ENCODE peak calls at places on chromosomes 4 and X, in six cellular contexts. One of them, this sample, is unnamed.

GRCh38 chrX:1542994-1543725 is 6.2 kb upstream of the P2RY8 start:
- DNase-seq in thoracic aorta: no peak
- DNase-seq in IMR-90: no peak
- DNase-seq in DND-41: peak
- DNase-seq in pancreas: no peak
- DNase-seq in astrocyte of the cerebellum: no peak
- DNase-seq in this sample: no peak

GRCh38 chr4:159358226-159358625 is 255.3 kb downstream of the RAPGEF2 start:
- DNase-seq in thoracic aorta: no peak
- DNase-seq in IMR-90: peak
- DNase-seq in DND-41: no peak
- DNase-seq in pancreas: no peak
- DNase-seq in astrocyte of the cerebellum: peak
- DNase-seq in this sample: no peak

GRCh38 chr4:129966175-129966574 is 870.2 kb downstream of the C4orf33 start:
- DNase-seq in thoracic aorta: no peak
- DNase-seq in IMR-90: no peak
- DNase-seq in DND-41: no peak
- DNase-seq in pancreas: no peak
- DNase-seq in astrocyte of the cerebellum: no peak
- DNase-seq in this sample: no peak

GRCh38 chr4:38078590-38079381 is 118.6 kb downstream of the PTTG2 start:
- DNase-seq in thoracic aorta: no peak
- DNase-seq in IMR-90: peak
- DNase-seq in DND-41: no peak
- DNase-seq in pancreas: no peak
- DNase-seq in astrocyte of the cerebellum: peak
- DNase-seq in this sample: no peak

GRCh38 chr4:123037809-123038208 is 115.4 kb upstream of the NUDT6 start:
- DNase-seq in thoracic aorta: no peak
- DNase-seq in IMR-90: peak
- DNase-seq in DND-41: no peak
- DNase-seq in pancreas: no peak
- DNase-seq in astrocyte of the cerebellum: peak
- DNase-seq in this sample: no peak

GRCh38 chrX:96140796-96141195 is 543.8 kb upstream of the DIAPH2 start:
- DNase-seq in thoracic aorta: no peak
- DNase-seq in IMR-90: no peak
- DNase-seq in DND-41: no peak
- DNase-seq in pancreas: no peak
- DNase-seq in astrocyte of the cerebellum: no peak
- DNase-seq in this sample: no peak

GRCh38 chr4:114547340-114548134 is 51.1 kb upstream of the UGT8 start:
- DNase-seq in thoracic aorta: no peak
- DNase-seq in IMR-90: no peak
- DNase-seq in DND-41: no peak
- DNase-seq in pancreas: no peak
- DNase-seq in astrocyte of the cerebellum: no peak
- DNase-seq in this sample: no peak

GRCh38 chr4:27836505-27836904 is 975.9 kb downstream of the STIM2 start:
- DNase-seq in thoracic aorta: no peak
- DNase-seq in IMR-90: peak
- DNase-seq in DND-41: no peak
- DNase-seq in pancreas: no peak
- DNase-seq in astrocyte of the cerebellum: no peak
- DNase-seq in this sample: no peak

GRCh38 chr4:17497890-17498523 is 13.9 kb downstream of the QDPR start:
- DNase-seq in thoracic aorta: no peak
- DNase-seq in IMR-90: peak
- DNase-seq in DND-41: no peak
- DNase-seq in pancreas: no peak
- DNase-seq in astrocyte of the cerebellum: no peak
- DNase-seq in this sample: no peak

GRCh38 chr4:153151535-153152452 is 52.4 kb upstream of the TRIM2 start:
- DNase-seq in thoracic aorta: no peak
- DNase-seq in IMR-90: peak
- DNase-seq in DND-41: peak
- DNase-seq in pancreas: peak
- DNase-seq in astrocyte of the cerebellum: peak
- DNase-seq in this sample: peak
- H3K4me3 ChIP-seq in thoracic aorta: peak
- H3K4me3 ChIP-seq in IMR-90: no peak
- H3K4me3 ChIP-seq in DND-41: peak
- H3K4me3 ChIP-seq in pancreas: peak
- H3K4me3 ChIP-seq in astrocyte of the cerebellum: peak
- H3K4me3 ChIP-seq in this sample: peak

DNA sequence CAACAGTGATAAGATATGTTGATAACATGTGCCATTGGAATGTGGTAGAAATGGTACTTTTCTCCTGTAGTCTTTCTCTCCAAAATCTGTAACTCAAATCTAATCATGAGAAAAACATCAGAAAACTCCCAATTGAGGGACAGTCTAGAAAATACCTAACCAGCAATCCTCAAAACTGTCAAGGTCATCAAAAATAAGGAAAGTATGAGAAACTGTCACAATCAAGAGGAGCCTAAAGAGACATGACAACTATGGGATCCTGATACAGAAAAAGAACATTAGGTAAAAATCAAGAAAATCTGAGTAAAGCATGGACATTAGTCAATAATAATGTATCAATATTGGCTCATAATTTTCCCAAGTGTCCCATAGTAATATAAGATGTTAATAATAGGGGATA is 124.5 kb upstream of the PPP1R2C start:
- DNase-seq in thoracic aorta: no peak
- DNase-seq in IMR-90: no peak
- DNase-seq in DND-41: no peak
- DNase-seq in pancreas: no peak
- DNase-seq in astrocyte of the cerebellum: no peak
- DNase-seq in this sample: no peak
- TF ChIP-seq CTCF in thoracic aorta: no peak
- TF ChIP-seq CTCF in IMR-90: no peak
- TF ChIP-seq CTCF in DND-41: no peak
- TF ChIP-seq CTCF in pancreas: no peak
- TF ChIP-seq CTCF in astrocyte of the cerebellum: no peak
- TF ChIP-seq CTCF in this sample: no peak

DNA sequence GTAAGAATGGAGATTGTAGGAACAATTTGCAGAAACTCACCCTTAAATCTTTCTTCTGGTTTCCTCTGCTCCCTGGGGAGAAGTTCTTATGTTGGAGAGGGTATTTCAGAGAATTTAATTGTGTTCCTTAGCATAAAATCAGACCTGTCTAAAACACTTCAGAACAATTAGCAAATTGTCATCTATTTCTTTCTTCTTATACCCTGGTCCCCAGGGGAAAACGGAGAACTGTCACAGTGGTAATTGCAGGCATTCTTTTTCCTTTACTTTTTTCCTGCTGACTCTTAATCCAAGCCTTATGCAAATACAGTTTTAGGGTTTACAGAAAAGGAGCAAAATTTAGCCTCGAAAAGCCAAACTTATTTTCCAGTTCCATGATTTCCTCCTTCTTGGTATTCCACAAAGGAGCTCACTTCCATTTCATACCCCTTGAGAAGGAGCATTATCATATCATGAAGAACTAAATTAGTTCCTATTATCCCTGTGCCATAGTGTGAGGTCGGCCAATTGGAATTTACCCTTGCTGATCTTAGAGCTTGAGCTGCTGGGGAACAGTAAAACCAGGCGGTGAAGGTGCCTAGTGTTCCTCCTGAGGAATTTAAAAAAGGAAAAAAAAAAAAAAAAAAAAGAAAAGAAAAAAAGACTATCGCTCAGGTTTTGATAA is 173.8 kb downstream of the IL15 start:
- DNase-seq in thoracic aorta: no peak
- DNase-seq in IMR-90: peak
- DNase-seq in DND-41: no peak
- DNase-seq in pancreas: no peak
- DNase-seq in astrocyte of the cerebellum: no peak
- DNase-seq in this sample: no peak
- H3K4me3 ChIP-seq in thoracic aorta: no peak
- H3K4me3 ChIP-seq in IMR-90: no peak
- H3K4me3 ChIP-seq in DND-41: no peak
- H3K4me3 ChIP-seq in pancreas: no peak
- H3K4me3 ChIP-seq in astrocyte of the cerebellum: no peak
- H3K4me3 ChIP-seq in this sample: no peak

DNA sequence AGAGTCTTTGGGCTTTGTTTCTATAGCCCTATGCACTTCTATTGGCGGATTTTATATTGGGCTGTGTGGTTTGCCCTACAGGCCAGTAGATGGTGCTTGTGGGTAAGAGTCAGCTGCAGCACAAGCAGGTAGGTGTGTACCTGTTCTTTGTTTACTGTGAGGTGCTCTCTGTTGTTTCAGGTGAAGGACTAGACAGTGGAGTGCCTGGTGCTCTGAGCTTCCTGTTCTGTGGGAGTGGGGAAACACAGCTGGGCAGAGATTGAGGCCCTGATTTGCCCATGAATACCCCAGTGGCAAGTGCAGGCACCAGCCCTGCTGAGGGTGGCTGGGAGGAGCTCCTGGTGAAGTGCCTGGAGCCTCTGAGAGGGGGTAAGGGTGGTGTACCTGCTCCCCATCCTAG is 26.3 kb upstream of the UCP1 start:
- DNase-seq in thoracic aorta: no peak
- DNase-seq in IMR-90: peak
- DNase-seq in DND-41: no peak
- DNase-seq in pancreas: no peak
- DNase-seq in astrocyte of the cerebellum: no peak
- DNase-seq in this sample: no peak
- TF ChIP-seq CTCF in thoracic aorta: no peak
- TF ChIP-seq CTCF in IMR-90: peak
- TF ChIP-seq CTCF in DND-41: peak
- TF ChIP-seq CTCF in pancreas: peak
- TF ChIP-seq CTCF in astrocyte of the cerebellum: peak
- TF ChIP-seq CTCF in this sample: no peak

GRCh38 chr4:87530868-87531267 is 1.7 kb upstream of the SPARCL1 start:
- DNase-seq in thoracic aorta: peak
- DNase-seq in IMR-90: peak
- DNase-seq in DND-41: no peak
- DNase-seq in pancreas: no peak
- DNase-seq in astrocyte of the cerebellum: peak
- DNase-seq in this sample: no peak
- H3K4me3 ChIP-seq in thoracic aorta: peak
- H3K4me3 ChIP-seq in IMR-90: no peak
- H3K4me3 ChIP-seq in DND-41: no peak
- H3K4me3 ChIP-seq in pancreas: no peak
- H3K4me3 ChIP-seq in astrocyte of the cerebellum: no peak
- H3K4me3 ChIP-seq in this sample: peak

GRCh38 chr4:41426523-41426922 is 111.4 kb upstream of the LIMCH1 start:
- DNase-seq in thoracic aorta: no peak
- DNase-seq in IMR-90: no peak
- DNase-seq in DND-41: no peak
- DNase-seq in pancreas: no peak
- DNase-seq in astrocyte of the cerebellum: no peak
- DNase-seq in this sample: no peak
- TF ChIP-seq CTCF in thoracic aorta: no peak
- TF ChIP-seq CTCF in IMR-90: no peak
- TF ChIP-seq CTCF in DND-41: no peak
- TF ChIP-seq CTCF in pancreas: no peak
- TF ChIP-seq CTCF in astrocyte of the cerebellum: no peak
- TF ChIP-seq CTCF in this sample: no peak

GRCh38 chr4:156956359-156956758 is 15.2 kb downstream of the PDGFC start:
- DNase-seq in thoracic aorta: no peak
- DNase-seq in IMR-90: no peak
- DNase-seq in DND-41: no peak
- DNase-seq in pancreas: no peak
- DNase-seq in astrocyte of the cerebellum: no peak
- DNase-seq in this sample: no peak
- H3K4me3 ChIP-seq in thoracic aorta: no peak
- H3K4me3 ChIP-seq in IMR-90: no peak
- H3K4me3 ChIP-seq in DND-41: no peak
- H3K4me3 ChIP-seq in pancreas: no peak
- H3K4me3 ChIP-seq in astrocyte of the cerebellum: no peak
- H3K4me3 ChIP-seq in this sample: no peak

GRCh38 chr4:161254375-161254774 is 909.4 kb downstream of the FSTL5 start:
- DNase-seq in thoracic aorta: no peak
- DNase-seq in IMR-90: no peak
- DNase-seq in DND-41: no peak
- DNase-seq in pancreas: no peak
- DNase-seq in astrocyte of the cerebellum: no peak
- DNase-seq in this sample: no peak

GRCh38 chr4:161260819-161261218 is 903.0 kb downstream of the FSTL5 start:
- DNase-seq in thoracic aorta: no peak
- DNase-seq in IMR-90: no peak
- DNase-seq in DND-41: no peak
- DNase-seq in pancreas: no peak
- DNase-seq in astrocyte of the cerebellum: no peak
- DNase-seq in this sample: no peak

GRCh38 chr4:161252520-161253141 is 911.2 kb downstream of the FSTL5 start:
- DNase-seq in thoracic aorta: no peak
- DNase-seq in IMR-90: peak
- DNase-seq in DND-41: no peak
- DNase-seq in pancreas: no peak
- DNase-seq in astrocyte of the cerebellum: no peak
- DNase-seq in this sample: no peak

GRCh38 chr4:161256172-161256571 is 907.6 kb downstream of the FSTL5 start:
- DNase-seq in thoracic aorta: no peak
- DNase-seq in IMR-90: no peak
- DNase-seq in DND-41: peak
- DNase-seq in pancreas: no peak
- DNase-seq in astrocyte of the cerebellum: no peak
- DNase-seq in this sample: no peak

GRCh38 chr4:161256716-161257115 is 907.1 kb downstream of the FSTL5 start:
- DNase-seq in thoracic aorta: no peak
- DNase-seq in IMR-90: no peak
- DNase-seq in DND-41: no peak
- DNase-seq in pancreas: no peak
- DNase-seq in astrocyte of the cerebellum: no peak
- DNase-seq in this sample: no peak
- TF ChIP-seq CTCF in thoracic aorta: no peak
- TF ChIP-seq CTCF in IMR-90: peak
- TF ChIP-seq CTCF in DND-41: peak
- TF ChIP-seq CTCF in pancreas: no peak
- TF ChIP-seq CTCF in astrocyte of the cerebellum: peak
- TF ChIP-seq CTCF in this sample: peak

This sample was measured in dorsolateral prefrontal cortex.